ENCODE peak calls at places on chromosomes 13 and 19, in nine cellular contexts. Y is left lung, C is IMR-90, E is GM23338, I is GM12865, Z is esophagus squamous epithelium, Q is fibroblast of mammary gland, X is cardiac fibroblast, G is BE2C. T is an unnamed sample.

GRCh38 chr13:88622362-88622973 is 951.3 kb downstream of the SLITRK5 start:
- DNase-seq in Q (no peak), I (peak; percentile 2), Y (no peak), E (peak; percentile 1), X (no peak), G (no peak), C (no peak), Z (no peak), T (no peak)

GRCh38 chr19:1825909-1826556 is 14.0 kb upstream of the ATP8B3 start:
- DNase-seq in E (peak; percentile 92), C (peak; percentile 56), X (peak; percentile 69), Y (peak; percentile 66), Z (no peak), I (peak; percentile 77), G (peak; percentile 89), Q (peak; percentile 61), T (peak; percentile 96)

GRCh38 chr19:628168-628567 is 5.2 kb downstream of the POLRMT start:
- DNase-seq in E (peak; percentile 86), G (no peak), Z (no peak), X (no peak), Q (no peak), Y (no peak), I (no peak), C (no peak), T (no peak)

GRCh38 chr19:2111425-2111824 is 14.7 kb downstream of the IZUMO4 start:
- DNase-seq in I (no peak), Q (no peak), E (no peak), G (no peak), Z (no peak), X (no peak), Y (no peak), C (no peak), T (no peak)

GRCh38 chr19:48818234-48818823 is 7.5 kb upstream of the BCAT2 start:
- DNase-seq in I (no peak), Y (peak; percentile 82), Z (no peak), E (no peak), C (no peak), G (no peak), Q (no peak), X (no peak), T (no peak)

GRCh38 chr19:50695251-50696064 is 24.1 kb downstream of the SHANK1 start:
- DNase-seq in I (no peak), G (peak; percentile 75), C (no peak), X (no peak), Z (no peak), Q (no peak), E (peak; percentile 69), Y (no peak), T (peak; percentile 84)

GRCh38 chr13:46607768-46608553 is 55.0 kb downstream of the LRCH1 start:
- DNase-seq in I (peak; percentile 46), Y (no peak), X (no peak), Q (no peak), Z (no peak), G (no peak), E (no peak), C (no peak), T (no peak)

GRCh38 chr19:5718032-5718578 is 1.8 kb downstream of the LONP1 start:
- DNase-seq in I (no peak), Y (no peak), Z (no peak), Q (peak; percentile 53), C (peak; percentile 72), G (no peak), X (peak; percentile 69), E (no peak), T (no peak)

GRCh38 chr13:113937497-113938140 is 36.3 kb downstream of the C13orf46 start:
- DNase-seq in X (no peak), E (no peak), G (no peak), Z (no peak), Y (peak; percentile 25), Q (no peak), C (no peak), I (no peak), T (no peak)

GRCh38 chr19:13824703-13825102 is 29.5 kb downstream of the ZSWIM4 start:
- DNase-seq in Z (no peak), Y (no peak), Q (no peak), I (no peak), X (no peak), C (no peak), E (no peak), G (no peak), T (no peak)

GRCh38 chr13:111048387-111048786 is 66.7 kb upstream of the ARHGEF7 start:
- DNase-seq in C (no peak), I (no peak), E (no peak), Z (no peak), X (no peak), Q (no peak), Y (no peak), G (no peak), T (no peak)

GRCh38 chr19:10285393-10285792 is 1.4 kb upstream of the ICAM4 start:
- DNase-seq in Z (no peak), C (no peak), I (no peak), X (no peak), E (no peak), G (no peak), Q (no peak), Y (no peak), T (no peak)

GRCh38 chr19:53015730-53016129 is 2.0 kb downstream of the ERVV-1 start:
- DNase-seq in Y (no peak), E (peak; percentile 59), X (no peak), Z (no peak), G (no peak), I (no peak), Q (no peak), C (no peak), T (no peak)

GRCh38 chr13:39847336-39847735 is 191.9 kb downstream of the COG6 start:
- DNase-seq in I (no peak), Q (no peak), C (no peak), Y (no peak), E (no peak), X (no peak), G (no peak), Z (no peak), T (no peak)

GRCh38 chr13:42354246-42355117 is 82.5 kb downstream of the AKAP11 start:
- DNase-seq in Q (peak; percentile 76), Y (no peak), C (peak; percentile 48), E (peak; percentile 19), G (no peak), Z (no peak), X (peak; percentile 88), I (peak; percentile 76), T (peak; percentile 45)

GRCh38 chr19:3234800-3235199 is 10.3 kb downstream of the CELF5 start:
- DNase-seq in G (peak; percentile 31), C (no peak), E (peak; percentile 68), I (no peak), Q (no peak), Z (no peak), X (no peak), Y (no peak), T (no peak)

GRCh38 chr19:19532806-19533701 is 4.3 kb downstream of the YJEFN3 start:
- DNase-seq in I (no peak), G (no peak), C (no peak), Z (no peak), E (peak; percentile 11), Q (no peak), Y (no peak), X (no peak), T (no peak)

GRCh38 chr13:110916671-110917142 is 1.8 kb upstream of the ANKRD10 start:
- DNase-seq in X (peak; percentile 62), G (no peak), Q (peak; percentile 25), Z (no peak), C (peak; percentile 79), E (no peak), I (no peak), Y (no peak), T (no peak)

GRCh38 chr13:40777166-40777956 is 6.4 kb upstream of the MRPS31 start:
- DNase-seq in Q (peak; percentile 57), C (peak; percentile 37), Y (no peak), X (peak; percentile 72), Z (no peak), G (peak; percentile 58), I (peak; percentile 80), E (peak; percentile 88), T (peak; percentile 61)

GRCh38 chr19:35140898-35141626 is 2.0 kb upstream of the FXYD7 start:
- DNase-seq in Z (peak; percentile 67), C (peak; percentile 86), Q (peak; percentile 91), X (peak; percentile 88), E (peak; percentile 92), Y (peak; percentile 91), I (peak; percentile 92), G (peak; percentile 98), T (peak; percentile 100)
- TF ChIP-seq CTCF in Z (peak; percentile 51), C (peak; percentile 55), Q (peak; percentile 45), X (peak; percentile 43), E (peak; percentile 69), Y (peak; percentile 34), I (peak; percentile 57), G (peak; percentile 44), T (no peak)

GRCh38 chr19:51703655-51704515 is 10.8 kb downstream of the SPACA6 start:
- DNase-seq in Z (peak; percentile 92), Q (peak; percentile 88), C (peak; percentile 89), G (peak; percentile 96), I (peak; percentile 97), E (peak; percentile 98), X (peak; percentile 92), Y (peak; percentile 97), T (peak; percentile 98)
- TF ChIP-seq CTCF in Z (peak; percentile 40), Q (no peak), C (peak; percentile 46), G (peak; percentile 44), I (peak; percentile 46), E (peak; percentile 61), X (peak; percentile 40), Y (peak; percentile 47), T (peak; percentile 16)

GRCh38 chr19:46076031-46076880 is 35.5 kb upstream of the IGFL4 start:
- DNase-seq in G (no peak), Z (no peak), Q (no peak), C (no peak), Y (no peak), E (peak; percentile 13), X (no peak), I (no peak), T (no peak)

GRCh38 chr19:46080561-46080960 is 39.8 kb upstream of the IGFL4 start:
- DNase-seq in E (no peak), Q (peak; percentile 90), Y (peak; percentile 70), G (no peak), Z (no peak), C (peak; percentile 92), X (peak; percentile 93), I (no peak), T (no peak)

GRCh38 chr19:46076951-46077814 is 36.4 kb upstream of the IGFL4 start:
- DNase-seq in Y (no peak), G (peak; percentile 86), Z (no peak), I (peak; percentile 47), X (peak; percentile 88), C (peak; percentile 79), E (peak; percentile 97), Q (peak; percentile 81), T (peak; percentile 65)

GRCh38 chr19:46081928-46082727 is 41.3 kb upstream of the IGFL4 start:
- DNase-seq in E (peak; percentile 80), Z (no peak), C (peak; percentile 67), I (peak; percentile 40), G (peak; percentile 43), X (peak; percentile 83), Q (peak; percentile 72), Y (no peak), T (peak; percentile 63)

GRCh38 chr19:46077815-46078167 is 37.0 kb upstream of the IGFL4 start:
- DNase-seq in Q (no peak), C (no peak), I (no peak), X (no peak), Z (no peak), Y (no peak), E (no peak), G (no peak), T (no peak)
- TF ChIP-seq CTCF in Q (no peak), C (no peak), I (no peak), X (no peak), Z (no peak), Y (no peak), E (no peak), G (no peak), T (no peak)

GRCh38 chr19:42325896-42326771 is 699 bp downstream of the MEGF8 start:
- DNase-seq in Y (no peak), Z (no peak), C (no peak), E (peak; percentile 60), X (no peak), G (no peak), Q (no peak), I (peak; percentile 47), T (peak; percentile 63)
- TF ChIP-seq CTCF in Y (no peak), Z (no peak), C (no peak), E (peak; percentile 33), X (no peak), G (no peak), Q (no peak), I (peak; percentile 27), T (no peak)